ENCODE peak calls at places on chromosome 19, in eight cellular contexts. One of them, this sample, is unnamed.

GRCh38 chr19:8511573-8512101 is 2.3 kb downstream of the ZNF414 start:
- DNase-seq in caudate nucleus: no peak
- DNase-seq in cardiac muscle cell: no peak
- DNase-seq in activated T-helper 1 cell treated with Interleukin-2 at 50 U/mL for 16 hours: no peak
- DNase-seq in mucosa of gallbladder: no peak
- DNase-seq in IMR-90: no peak
- DNase-seq in kidney epithelial cell: no peak
- DNase-seq in CD8-positive, alpha-beta T cell: no peak
- DNase-seq in this sample: no peak

GRCh38 chr19:18205180-18205915 is 1.5 kb upstream of the RAB3A start:
- DNase-seq in cardiac muscle cell: peak; percentile 77
- DNase-seq in mucosa of gallbladder: peak; percentile 76
- DNase-seq in activated T-helper 1 cell treated with Interleukin-2 at 50 U/mL for 16 hours: peak; percentile 29
- DNase-seq in caudate nucleus: no peak
- DNase-seq in IMR-90: peak; percentile 89
- DNase-seq in CD8-positive, alpha-beta T cell: peak; percentile 67
- DNase-seq in kidney epithelial cell: no peak
- DNase-seq in this sample: no peak

GRCh38 chr19:51564791-51565190 is 6.3 kb upstream of the ZNF175 start:
- DNase-seq in mucosa of gallbladder: no peak
- DNase-seq in IMR-90: no peak
- DNase-seq in cardiac muscle cell: no peak
- DNase-seq in kidney epithelial cell: no peak
- DNase-seq in CD8-positive, alpha-beta T cell: no peak
- DNase-seq in caudate nucleus: no peak
- DNase-seq in activated T-helper 1 cell treated with Interleukin-2 at 50 U/mL for 16 hours: no peak
- DNase-seq in this sample: no peak

GRCh38 chr19:27746691-27747380 is 1466.1 kb downstream of the UQCRFS1 start:
- DNase-seq in activated T-helper 1 cell treated with Interleukin-2 at 50 U/mL for 16 hours: no peak
- DNase-seq in kidney epithelial cell: no peak
- DNase-seq in IMR-90: peak; percentile 1
- DNase-seq in caudate nucleus: peak; percentile 30
- DNase-seq in cardiac muscle cell: peak; percentile 10
- DNase-seq in mucosa of gallbladder: peak; percentile 1
- DNase-seq in CD8-positive, alpha-beta T cell: peak; percentile 2
- DNase-seq in this sample: no peak

GRCh38 chr19:56751078-56751489 is 79.5 kb upstream of the ZNF835 start:
- DNase-seq in mucosa of gallbladder: no peak
- DNase-seq in caudate nucleus: no peak
- DNase-seq in IMR-90: no peak
- DNase-seq in CD8-positive, alpha-beta T cell: no peak
- DNase-seq in activated T-helper 1 cell treated with Interleukin-2 at 50 U/mL for 16 hours: no peak
- DNase-seq in cardiac muscle cell: peak; percentile 4
- DNase-seq in kidney epithelial cell: no peak
- DNase-seq in this sample: no peak

GRCh38 chr19:10780368-10780767 is 55.6 kb downstream of the TMED1 start:
- DNase-seq in activated T-helper 1 cell treated with Interleukin-2 at 50 U/mL for 16 hours: no peak
- DNase-seq in IMR-90: peak; percentile 54
- DNase-seq in cardiac muscle cell: peak; percentile 95
- DNase-seq in mucosa of gallbladder: peak; percentile 44
- DNase-seq in caudate nucleus: no peak
- DNase-seq in kidney epithelial cell: no peak
- DNase-seq in CD8-positive, alpha-beta T cell: no peak
- DNase-seq in this sample: peak; percentile 19

GRCh38 chr19:39307233-39307821 is 11.1 kb downstream of the IFNL1 start:
- DNase-seq in cardiac muscle cell: peak; percentile 28
- DNase-seq in activated T-helper 1 cell treated with Interleukin-2 at 50 U/mL for 16 hours: no peak
- DNase-seq in caudate nucleus: peak; percentile 47
- DNase-seq in IMR-90: no peak
- DNase-seq in CD8-positive, alpha-beta T cell: no peak
- DNase-seq in kidney epithelial cell: no peak
- DNase-seq in mucosa of gallbladder: peak; percentile 46
- DNase-seq in this sample: no peak

GRCh38 chr19:49473868-49474544 is at the start of gene FLT3LG:
- DNase-seq in mucosa of gallbladder: peak; percentile 77
- DNase-seq in caudate nucleus: peak; percentile 2
- DNase-seq in activated T-helper 1 cell treated with Interleukin-2 at 50 U/mL for 16 hours: peak; percentile 87
- DNase-seq in kidney epithelial cell: no peak
- DNase-seq in cardiac muscle cell: peak; percentile 78
- DNase-seq in IMR-90: peak; percentile 69
- DNase-seq in CD8-positive, alpha-beta T cell: peak; percentile 88
- DNase-seq in this sample: no peak

GRCh38 chr19:50292216-50292827 is 36.9 kb downstream of the KCNC3 start:
- DNase-seq in activated T-helper 1 cell treated with Interleukin-2 at 50 U/mL for 16 hours: no peak
- DNase-seq in mucosa of gallbladder: no peak
- DNase-seq in caudate nucleus: no peak
- DNase-seq in kidney epithelial cell: no peak
- DNase-seq in IMR-90: no peak
- DNase-seq in cardiac muscle cell: no peak
- DNase-seq in CD8-positive, alpha-beta T cell: no peak
- DNase-seq in this sample: no peak

GRCh38 chr19:1663854-1664253 is 11.4 kb upstream of the TCF3 start:
- DNase-seq in activated T-helper 1 cell treated with Interleukin-2 at 50 U/mL for 16 hours: no peak
- DNase-seq in cardiac muscle cell: no peak
- DNase-seq in CD8-positive, alpha-beta T cell: no peak
- DNase-seq in kidney epithelial cell: no peak
- DNase-seq in caudate nucleus: no peak
- DNase-seq in mucosa of gallbladder: no peak
- DNase-seq in IMR-90: no peak
- DNase-seq in this sample: no peak

GRCh38 chr19:3338541-3339181 is 27.7 kb upstream of the NFIC start:
- DNase-seq in cardiac muscle cell: no peak
- DNase-seq in mucosa of gallbladder: peak; percentile 43
- DNase-seq in activated T-helper 1 cell treated with Interleukin-2 at 50 U/mL for 16 hours: peak; percentile 54
- DNase-seq in caudate nucleus: no peak
- DNase-seq in kidney epithelial cell: no peak
- DNase-seq in IMR-90: no peak
- DNase-seq in CD8-positive, alpha-beta T cell: peak; percentile 71
- DNase-seq in this sample: no peak

GRCh38 chr19:782195-783043 is 14.8 kb upstream of the PTBP1 start:
- DNase-seq in cardiac muscle cell: peak; percentile 80
- DNase-seq in activated T-helper 1 cell treated with Interleukin-2 at 50 U/mL for 16 hours: no peak
- DNase-seq in CD8-positive, alpha-beta T cell: no peak
- DNase-seq in caudate nucleus: no peak
- DNase-seq in kidney epithelial cell: no peak
- DNase-seq in mucosa of gallbladder: peak; percentile 76
- DNase-seq in IMR-90: peak; percentile 33
- DNase-seq in this sample: no peak

GRCh38 chr19:40521276-40521675 is 54.5 kb downstream of the SPTBN4 start:
- DNase-seq in cardiac muscle cell: peak; percentile 34
- DNase-seq in caudate nucleus: no peak
- DNase-seq in mucosa of gallbladder: no peak
- DNase-seq in kidney epithelial cell: no peak
- DNase-seq in activated T-helper 1 cell treated with Interleukin-2 at 50 U/mL for 16 hours: no peak
- DNase-seq in CD8-positive, alpha-beta T cell: no peak
- DNase-seq in IMR-90: peak; percentile 29
- DNase-seq in this sample: no peak

GRCh38 chr19:55437410-55437809 is 5.7 kb downstream of the SHISA7 start:
- DNase-seq in caudate nucleus: no peak
- DNase-seq in IMR-90: peak; percentile 56
- DNase-seq in activated T-helper 1 cell treated with Interleukin-2 at 50 U/mL for 16 hours: no peak
- DNase-seq in CD8-positive, alpha-beta T cell: no peak
- DNase-seq in mucosa of gallbladder: peak; percentile 65
- DNase-seq in cardiac muscle cell: peak; percentile 83
- DNase-seq in kidney epithelial cell: no peak
- DNase-seq in this sample: no peak

GRCh38 chr19:40718774-40719391 is 2.0 kb downstream of the ITPKC start:
- DNase-seq in mucosa of gallbladder: peak; percentile 87
- DNase-seq in cardiac muscle cell: peak; percentile 49
- DNase-seq in kidney epithelial cell: no peak
- DNase-seq in CD8-positive, alpha-beta T cell: no peak
- DNase-seq in caudate nucleus: peak; percentile 20
- DNase-seq in activated T-helper 1 cell treated with Interleukin-2 at 50 U/mL for 16 hours: no peak
- DNase-seq in IMR-90: peak; percentile 40
- DNase-seq in this sample: peak; percentile 82

GRCh38 chr19:4371209-4371897 is 28.0 kb downstream of the MPND start:
- DNase-seq in activated T-helper 1 cell treated with Interleukin-2 at 50 U/mL for 16 hours: no peak
- DNase-seq in cardiac muscle cell: no peak
- DNase-seq in CD8-positive, alpha-beta T cell: no peak
- DNase-seq in IMR-90: no peak
- DNase-seq in kidney epithelial cell: no peak
- DNase-seq in mucosa of gallbladder: no peak
- DNase-seq in caudate nucleus: peak; percentile 33
- DNase-seq in this sample: no peak

GRCh38 chr19:45428385-45429231 is 4.9 kb upstream of the ERCC1 start:
- DNase-seq in kidney epithelial cell: no peak
- DNase-seq in IMR-90: peak; percentile 59
- DNase-seq in cardiac muscle cell: peak; percentile 59
- DNase-seq in CD8-positive, alpha-beta T cell: no peak
- DNase-seq in mucosa of gallbladder: no peak
- DNase-seq in caudate nucleus: no peak
- DNase-seq in activated T-helper 1 cell treated with Interleukin-2 at 50 U/mL for 16 hours: no peak
- DNase-seq in this sample: no peak

GRCh38 chr19:642755-643727 is 3.4 kb downstream of the FGF22 start:
- DNase-seq in CD8-positive, alpha-beta T cell: no peak
- DNase-seq in cardiac muscle cell: no peak
- DNase-seq in IMR-90: no peak
- DNase-seq in mucosa of gallbladder: no peak
- DNase-seq in caudate nucleus: no peak
- DNase-seq in activated T-helper 1 cell treated with Interleukin-2 at 50 U/mL for 16 hours: no peak
- DNase-seq in kidney epithelial cell: no peak
- DNase-seq in this sample: no peak

GRCh38 chr19:41958367-41959055 is 610 bp downstream of the RABAC1 start:
- DNase-seq in kidney epithelial cell: no peak
- DNase-seq in mucosa of gallbladder: peak; percentile 83
- DNase-seq in activated T-helper 1 cell treated with Interleukin-2 at 50 U/mL for 16 hours: peak; percentile 70
- DNase-seq in CD8-positive, alpha-beta T cell: peak; percentile 84
- DNase-seq in IMR-90: peak; percentile 62
- DNase-seq in caudate nucleus: peak; percentile 45
- DNase-seq in cardiac muscle cell: peak; percentile 74
- DNase-seq in this sample: peak; percentile 44

GRCh38 chr19:17073869-17074627 is 1.2 kb downstream of the HAUS8 start:
- DNase-seq in kidney epithelial cell: no peak
- DNase-seq in mucosa of gallbladder: no peak
- DNase-seq in cardiac muscle cell: no peak
- DNase-seq in IMR-90: peak; percentile 16
- DNase-seq in CD8-positive, alpha-beta T cell: no peak
- DNase-seq in activated T-helper 1 cell treated with Interleukin-2 at 50 U/mL for 16 hours: no peak
- DNase-seq in caudate nucleus: no peak
- DNase-seq in this sample: no peak

GRCh38 chr19:44806271-44806670 is 2.6 kb upstream of the BCAM start:
- DNase-seq in kidney epithelial cell: no peak
- DNase-seq in IMR-90: no peak
- DNase-seq in activated T-helper 1 cell treated with Interleukin-2 at 50 U/mL for 16 hours: no peak
- DNase-seq in cardiac muscle cell: no peak
- DNase-seq in CD8-positive, alpha-beta T cell: no peak
- DNase-seq in caudate nucleus: no peak
- DNase-seq in mucosa of gallbladder: no peak
- DNase-seq in this sample: no peak

GRCh38 chr19:10553943-10554381 is 10.3 kb downstream of the ATG4D start:
- DNase-seq in caudate nucleus: no peak
- DNase-seq in IMR-90: no peak
- DNase-seq in cardiac muscle cell: no peak
- DNase-seq in CD8-positive, alpha-beta T cell: peak; percentile 75
- DNase-seq in mucosa of gallbladder: no peak
- DNase-seq in activated T-helper 1 cell treated with Interleukin-2 at 50 U/mL for 16 hours: no peak
- DNase-seq in kidney epithelial cell: no peak
- DNase-seq in this sample: peak; percentile 76

GRCh38 chr19:51327066-51327985 is 14.6 kb downstream of the VSIG10L start:
- DNase-seq in kidney epithelial cell: no peak
- DNase-seq in CD8-positive, alpha-beta T cell: peak; percentile 33
- DNase-seq in activated T-helper 1 cell treated with Interleukin-2 at 50 U/mL for 16 hours: no peak
- DNase-seq in cardiac muscle cell: peak; percentile 74
- DNase-seq in IMR-90: peak; percentile 17
- DNase-seq in caudate nucleus: no peak
- DNase-seq in mucosa of gallbladder: peak; percentile 48
- DNase-seq in this sample: no peak

GRCh38 chr19:51407631-51408131 is 9.8 kb downstream of the SIGLEC10 start:
- DNase-seq in caudate nucleus: no peak
- DNase-seq in cardiac muscle cell: peak; percentile 44
- DNase-seq in activated T-helper 1 cell treated with Interleukin-2 at 50 U/mL for 16 hours: no peak
- DNase-seq in CD8-positive, alpha-beta T cell: peak; percentile 42
- DNase-seq in IMR-90: peak; percentile 17
- DNase-seq in mucosa of gallbladder: no peak
- DNase-seq in kidney epithelial cell: no peak
- DNase-seq in this sample: no peak

GRCh38 chr19:1471514-1472107 is 7.4 kb downstream of the C19orf25 start:
- DNase-seq in caudate nucleus: no peak
- DNase-seq in IMR-90: no peak
- DNase-seq in activated T-helper 1 cell treated with Interleukin-2 at 50 U/mL for 16 hours: no peak
- DNase-seq in cardiac muscle cell: no peak
- DNase-seq in CD8-positive, alpha-beta T cell: peak; percentile 26
- DNase-seq in kidney epithelial cell: no peak
- DNase-seq in mucosa of gallbladder: no peak
- DNase-seq in this sample: no peak

GRCh38 chr19:474126-475078 is 13.6 kb upstream of the SHC2 start:
- DNase-seq in kidney epithelial cell: no peak
- DNase-seq in activated T-helper 1 cell treated with Interleukin-2 at 50 U/mL for 16 hours: no peak
- DNase-seq in caudate nucleus: no peak
- DNase-seq in mucosa of gallbladder: no peak
- DNase-seq in cardiac muscle cell: no peak
- DNase-seq in IMR-90: no peak
- DNase-seq in CD8-positive, alpha-beta T cell: no peak
- DNase-seq in this sample: no peak

GRCh38 chr19:51735759-51736449 is 12.1 kb upstream of the HAS1 start:
- DNase-seq in activated T-helper 1 cell treated with Interleukin-2 at 50 U/mL for 16 hours: no peak
- DNase-seq in cardiac muscle cell: peak; percentile 97
- DNase-seq in CD8-positive, alpha-beta T cell: no peak
- DNase-seq in caudate nucleus: no peak
- DNase-seq in IMR-90: peak; percentile 3
- DNase-seq in mucosa of gallbladder: peak; percentile 62
- DNase-seq in kidney epithelial cell: no peak
- DNase-seq in this sample: no peak

GRCh38 chr19:15935167-15935702 is 906 bp upstream of the CYP4F11 start:
- DNase-seq in kidney epithelial cell: no peak
- DNase-seq in CD8-positive, alpha-beta T cell: no peak
- DNase-seq in caudate nucleus: no peak
- DNase-seq in IMR-90: no peak
- DNase-seq in activated T-helper 1 cell treated with Interleukin-2 at 50 U/mL for 16 hours: no peak
- DNase-seq in cardiac muscle cell: no peak
- DNase-seq in mucosa of gallbladder: no peak
- DNase-seq in this sample: no peak

GRCh38 chr19:38079926-38080380 is 144.1 kb downstream of the DPF1 start:
- DNase-seq in IMR-90: peak; percentile 95
- DNase-seq in mucosa of gallbladder: peak; percentile 21
- DNase-seq in cardiac muscle cell: peak; percentile 77
- DNase-seq in activated T-helper 1 cell treated with Interleukin-2 at 50 U/mL for 16 hours: no peak
- DNase-seq in caudate nucleus: no peak
- DNase-seq in CD8-positive, alpha-beta T cell: no peak
- DNase-seq in kidney epithelial cell: peak; percentile 77
- DNase-seq in this sample: peak; percentile 9